ENCODE peak calls at places on chromosomes 1 and 21, in five cellular contexts. X, U, H, B and L are unnamed samples.

GRCh38 chr1:21607549-21608529 is 61.3 kb downstream of the RAP1GAP start:
- DNase-seq in X (peak; percentile 94), U (peak; percentile 100), H (peak; percentile 80), B (no peak), L (peak; percentile 85)

GRCh38 chr21:15006594-15007230 is 58.1 kb downstream of the NRIP1 start:
- DNase-seq in X (no peak), U (no peak), H (no peak), B (no peak), L (no peak)

GRCh38 chr1:202976633-202977032 is 9.6 kb upstream of the CYB5R1 start:
- DNase-seq in X (no peak), U (no peak), H (no peak), B (no peak), L (no peak)

GRCh38 chr1:11946647-11947046 is 12.1 kb downstream of the PLOD1 start:
- DNase-seq in X (no peak), U (no peak), H (no peak), B (no peak), L (no peak)

GRCh38 chr1:159944623-159945455 is 574 bp downstream of the IGSF9 start:
- DNase-seq in X (no peak), U (no peak), H (no peak), B (no peak), L (no peak)

GRCh38 chr1:32541064-32541566 is 1.9 kb downstream of the ZBTB8A start:
- DNase-seq in X (no peak), U (no peak), H (no peak), B (no peak), L (no peak)

GRCh38 chr1:203239906-203240305 is 10.4 kb upstream of the CHIT1 start:
- DNase-seq in X (peak; percentile 12), U (no peak), H (no peak), B (no peak), L (no peak)

GRCh38 chr1:204288061-204288588 is 71.6 kb downstream of the PLEKHA6 start:
- DNase-seq in X (no peak), U (peak; percentile 88), H (peak; percentile 33), B (peak; percentile 46), L (no peak)

GRCh38 chr1:29802181-29803068 is 566.1 kb downstream of the PTPRU start:
- DNase-seq in X (peak; percentile 10), U (no peak), H (no peak), B (no peak), L (no peak)

GRCh38 chr21:21003701-21004100 is 5.5 kb downstream of the NCAM2 start:
- DNase-seq in X (no peak), U (peak; percentile 75), H (peak; percentile 14), B (peak; percentile 17), L (peak; percentile 2)

GRCh38 chr1:205013683-205014367 is 29.2 kb upstream of the CNTN2 start:
- DNase-seq in X (no peak), U (no peak), H (peak; percentile 9), B (no peak), L (no peak)

GRCh38 chr1:177174921-177175634 is 4.3 kb downstream of the BRINP2 start:
- DNase-seq in X (no peak), U (no peak), H (no peak), B (no peak), L (no peak)